ENCODE peak calls at places on chromosomes 12 and 14, in nine cellular contexts. One of them, this sample, is unnamed.

GRCh38 chr14:86999076-86999475 is 993.9 kb downstream of the GALC start:
- DNase-seq in activated CD4-positive, alpha-beta T cell treated with anti-CD3 and anti-CD28 coated beads, Interleukin-2, amount 10 ng/mL, durations not matched to agents 7 days and 5 days: no peak
- DNase-seq in sciatic nerve: no peak
- DNase-seq in effector CD4-positive, alpha-beta T cell: no peak
- DNase-seq in GM23248: peak; percentile 44
- DNase-seq in cardiac fibroblast: no peak
- DNase-seq in ELR: no peak
- DNase-seq in dorsolateral prefrontal cortex: no peak
- DNase-seq in activated naive CD8-positive, alpha-beta T cell treated with anti-CD3 and anti-CD28 coated beads for 36 hours: no peak
- DNase-seq in this sample: peak; percentile 69

GRCh38 chr12:48388430-48388829 is 37.7 kb upstream of the ZNF641 start:
- DNase-seq in sciatic nerve: no peak
- DNase-seq in effector CD4-positive, alpha-beta T cell: no peak
- DNase-seq in cardiac fibroblast: peak; percentile 28
- DNase-seq in GM23248: peak; percentile 71
- DNase-seq in dorsolateral prefrontal cortex: no peak
- DNase-seq in activated naive CD8-positive, alpha-beta T cell treated with anti-CD3 and anti-CD28 coated beads for 36 hours: no peak
- DNase-seq in activated CD4-positive, alpha-beta T cell treated with anti-CD3 and anti-CD28 coated beads, Interleukin-2, amount 10 ng/mL, durations not matched to agents 7 days and 5 days: no peak
- DNase-seq in ELR: peak; percentile 14
- DNase-seq in this sample: no peak

GRCh38 chr14:24316597-24316950 is 5.3 kb downstream of the LTB4R start:
- DNase-seq in GM23248: no peak
- DNase-seq in ELR: no peak
- DNase-seq in dorsolateral prefrontal cortex: no peak
- DNase-seq in cardiac fibroblast: no peak
- DNase-seq in activated naive CD8-positive, alpha-beta T cell treated with anti-CD3 and anti-CD28 coated beads for 36 hours: no peak
- DNase-seq in effector CD4-positive, alpha-beta T cell: no peak
- DNase-seq in activated CD4-positive, alpha-beta T cell treated with anti-CD3 and anti-CD28 coated beads, Interleukin-2, amount 10 ng/mL, durations not matched to agents 7 days and 5 days: no peak
- DNase-seq in sciatic nerve: no peak
- DNase-seq in this sample: no peak

GRCh38 chr12:28869197-28869596 is 279.9 kb upstream of the FAR2 start:
- DNase-seq in activated CD4-positive, alpha-beta T cell treated with anti-CD3 and anti-CD28 coated beads, Interleukin-2, amount 10 ng/mL, durations not matched to agents 7 days and 5 days: no peak
- DNase-seq in effector CD4-positive, alpha-beta T cell: no peak
- DNase-seq in cardiac fibroblast: peak; percentile 67
- DNase-seq in activated naive CD8-positive, alpha-beta T cell treated with anti-CD3 and anti-CD28 coated beads for 36 hours: no peak
- DNase-seq in dorsolateral prefrontal cortex: no peak
- DNase-seq in ELR: peak; percentile 11
- DNase-seq in sciatic nerve: no peak
- DNase-seq in GM23248: peak; percentile 62
- DNase-seq in this sample: no peak

GRCh38 chr14:74326369-74327152 is 21.7 kb upstream of the VRTN start:
- DNase-seq in sciatic nerve: no peak
- DNase-seq in activated naive CD8-positive, alpha-beta T cell treated with anti-CD3 and anti-CD28 coated beads for 36 hours: no peak
- DNase-seq in ELR: no peak
- DNase-seq in cardiac fibroblast: no peak
- DNase-seq in activated CD4-positive, alpha-beta T cell treated with anti-CD3 and anti-CD28 coated beads, Interleukin-2, amount 10 ng/mL, durations not matched to agents 7 days and 5 days: no peak
- DNase-seq in effector CD4-positive, alpha-beta T cell: no peak
- DNase-seq in dorsolateral prefrontal cortex: no peak
- DNase-seq in GM23248: no peak
- DNase-seq in this sample: no peak

GRCh38 chr12:97168804-97169203 is 261.7 kb downstream of the NEDD1 start:
- DNase-seq in ELR: peak; percentile 23
- DNase-seq in activated CD4-positive, alpha-beta T cell treated with anti-CD3 and anti-CD28 coated beads, Interleukin-2, amount 10 ng/mL, durations not matched to agents 7 days and 5 days: no peak
- DNase-seq in effector CD4-positive, alpha-beta T cell: no peak
- DNase-seq in activated naive CD8-positive, alpha-beta T cell treated with anti-CD3 and anti-CD28 coated beads for 36 hours: no peak
- DNase-seq in dorsolateral prefrontal cortex: no peak
- DNase-seq in cardiac fibroblast: no peak
- DNase-seq in GM23248: no peak
- DNase-seq in sciatic nerve: no peak
- DNase-seq in this sample: no peak

GRCh38 chr12:818733-819132 is 66.4 kb downstream of the WNK1 start:
- DNase-seq in sciatic nerve: no peak
- DNase-seq in effector CD4-positive, alpha-beta T cell: no peak
- DNase-seq in GM23248: peak; percentile 17
- DNase-seq in cardiac fibroblast: peak; percentile 27
- DNase-seq in activated CD4-positive, alpha-beta T cell treated with anti-CD3 and anti-CD28 coated beads, Interleukin-2, amount 10 ng/mL, durations not matched to agents 7 days and 5 days: no peak
- DNase-seq in ELR: peak; percentile 32
- DNase-seq in activated naive CD8-positive, alpha-beta T cell treated with anti-CD3 and anti-CD28 coated beads for 36 hours: no peak
- DNase-seq in dorsolateral prefrontal cortex: no peak
- DNase-seq in this sample: no peak

GRCh38 chr14:37610945-37611523 is 15.6 kb downstream of the TTC6 start:
- DNase-seq in GM23248: no peak
- DNase-seq in sciatic nerve: no peak
- DNase-seq in dorsolateral prefrontal cortex: no peak
- DNase-seq in ELR: no peak
- DNase-seq in activated naive CD8-positive, alpha-beta T cell treated with anti-CD3 and anti-CD28 coated beads for 36 hours: no peak
- DNase-seq in activated CD4-positive, alpha-beta T cell treated with anti-CD3 and anti-CD28 coated beads, Interleukin-2, amount 10 ng/mL, durations not matched to agents 7 days and 5 days: no peak
- DNase-seq in cardiac fibroblast: no peak
- DNase-seq in effector CD4-positive, alpha-beta T cell: no peak
- DNase-seq in this sample: no peak

GRCh38 chr14:104178279-104178678 is 39.9 kb downstream of the KIF26A start:
- DNase-seq in activated naive CD8-positive, alpha-beta T cell treated with anti-CD3 and anti-CD28 coated beads for 36 hours: no peak
- DNase-seq in ELR: no peak
- DNase-seq in effector CD4-positive, alpha-beta T cell: no peak
- DNase-seq in activated CD4-positive, alpha-beta T cell treated with anti-CD3 and anti-CD28 coated beads, Interleukin-2, amount 10 ng/mL, durations not matched to agents 7 days and 5 days: no peak
- DNase-seq in sciatic nerve: no peak
- DNase-seq in dorsolateral prefrontal cortex: no peak
- DNase-seq in cardiac fibroblast: no peak
- DNase-seq in GM23248: no peak
- DNase-seq in this sample: no peak

GRCh38 chr12:39824505-39825198 is 205.0 kb upstream of the ABCD2 start:
- DNase-seq in sciatic nerve: no peak
- DNase-seq in ELR: no peak
- DNase-seq in activated naive CD8-positive, alpha-beta T cell treated with anti-CD3 and anti-CD28 coated beads for 36 hours: no peak
- DNase-seq in cardiac fibroblast: peak; percentile 42
- DNase-seq in effector CD4-positive, alpha-beta T cell: no peak
- DNase-seq in dorsolateral prefrontal cortex: no peak
- DNase-seq in GM23248: peak; percentile 22
- DNase-seq in activated CD4-positive, alpha-beta T cell treated with anti-CD3 and anti-CD28 coated beads, Interleukin-2, amount 10 ng/mL, durations not matched to agents 7 days and 5 days: no peak
- DNase-seq in this sample: no peak

GRCh38 chr14:102775855-102776760 is 1.1 kb upstream of the TRAF3 start:
- DNase-seq in GM23248: peak; percentile 90
- DNase-seq in ELR: peak; percentile 85
- DNase-seq in sciatic nerve: no peak
- DNase-seq in cardiac fibroblast: peak; percentile 84
- DNase-seq in dorsolateral prefrontal cortex: no peak
- DNase-seq in activated CD4-positive, alpha-beta T cell treated with anti-CD3 and anti-CD28 coated beads, Interleukin-2, amount 10 ng/mL, durations not matched to agents 7 days and 5 days: no peak
- DNase-seq in effector CD4-positive, alpha-beta T cell: no peak
- DNase-seq in activated naive CD8-positive, alpha-beta T cell treated with anti-CD3 and anti-CD28 coated beads for 36 hours: peak; percentile 14
- DNase-seq in this sample: no peak

GRCh38 chr12:130978785-130979184 is 25.1 kb downstream of the ADGRD1 start:
- DNase-seq in sciatic nerve: no peak
- DNase-seq in ELR: no peak
- DNase-seq in cardiac fibroblast: no peak
- DNase-seq in activated CD4-positive, alpha-beta T cell treated with anti-CD3 and anti-CD28 coated beads, Interleukin-2, amount 10 ng/mL, durations not matched to agents 7 days and 5 days: no peak
- DNase-seq in dorsolateral prefrontal cortex: no peak
- DNase-seq in activated naive CD8-positive, alpha-beta T cell treated with anti-CD3 and anti-CD28 coated beads for 36 hours: no peak
- DNase-seq in GM23248: no peak
- DNase-seq in effector CD4-positive, alpha-beta T cell: no peak
- DNase-seq in this sample: no peak

GRCh38 chr14:58151264-58151700 is 731 bp downstream of the ARMH4 start:
- DNase-seq in activated CD4-positive, alpha-beta T cell treated with anti-CD3 and anti-CD28 coated beads, Interleukin-2, amount 10 ng/mL, durations not matched to agents 7 days and 5 days: peak; percentile 7
- DNase-seq in cardiac fibroblast: no peak
- DNase-seq in GM23248: no peak
- DNase-seq in activated naive CD8-positive, alpha-beta T cell treated with anti-CD3 and anti-CD28 coated beads for 36 hours: no peak
- DNase-seq in ELR: no peak
- DNase-seq in effector CD4-positive, alpha-beta T cell: no peak
- DNase-seq in dorsolateral prefrontal cortex: no peak
- DNase-seq in sciatic nerve: no peak
- DNase-seq in this sample: no peak

GRCh38 chr14:102408729-102409128 is 46.0 kb downstream of the TECPR2 start:
- DNase-seq in cardiac fibroblast: no peak
- DNase-seq in GM23248: no peak
- DNase-seq in effector CD4-positive, alpha-beta T cell: no peak
- DNase-seq in activated naive CD8-positive, alpha-beta T cell treated with anti-CD3 and anti-CD28 coated beads for 36 hours: no peak
- DNase-seq in dorsolateral prefrontal cortex: no peak
- DNase-seq in sciatic nerve: no peak
- DNase-seq in activated CD4-positive, alpha-beta T cell treated with anti-CD3 and anti-CD28 coated beads, Interleukin-2, amount 10 ng/mL, durations not matched to agents 7 days and 5 days: no peak
- DNase-seq in ELR: no peak
- DNase-seq in this sample: no peak

GRCh38 chr12:7915911-7916403 is 20.0 kb downstream of the SLC2A3 start:
- DNase-seq in activated naive CD8-positive, alpha-beta T cell treated with anti-CD3 and anti-CD28 coated beads for 36 hours: peak; percentile 40
- DNase-seq in activated CD4-positive, alpha-beta T cell treated with anti-CD3 and anti-CD28 coated beads, Interleukin-2, amount 10 ng/mL, durations not matched to agents 7 days and 5 days: no peak
- DNase-seq in dorsolateral prefrontal cortex: no peak
- DNase-seq in GM23248: no peak
- DNase-seq in cardiac fibroblast: no peak
- DNase-seq in sciatic nerve: no peak
- DNase-seq in effector CD4-positive, alpha-beta T cell: no peak
- DNase-seq in ELR: no peak
- DNase-seq in this sample: no peak

GRCh38 chr12:116665666-116666304 is 72.1 kb downstream of the SPRING1 start:
- DNase-seq in cardiac fibroblast: no peak
- DNase-seq in activated CD4-positive, alpha-beta T cell treated with anti-CD3 and anti-CD28 coated beads, Interleukin-2, amount 10 ng/mL, durations not matched to agents 7 days and 5 days: no peak
- DNase-seq in sciatic nerve: no peak
- DNase-seq in ELR: no peak
- DNase-seq in GM23248: no peak
- DNase-seq in effector CD4-positive, alpha-beta T cell: no peak
- DNase-seq in activated naive CD8-positive, alpha-beta T cell treated with anti-CD3 and anti-CD28 coated beads for 36 hours: no peak
- DNase-seq in dorsolateral prefrontal cortex: no peak
- DNase-seq in this sample: no peak

GRCh38 chr12:79162948-79163347 is 298.4 kb downstream of the SYT1 start:
- DNase-seq in activated CD4-positive, alpha-beta T cell treated with anti-CD3 and anti-CD28 coated beads, Interleukin-2, amount 10 ng/mL, durations not matched to agents 7 days and 5 days: no peak
- DNase-seq in activated naive CD8-positive, alpha-beta T cell treated with anti-CD3 and anti-CD28 coated beads for 36 hours: no peak
- DNase-seq in GM23248: no peak
- DNase-seq in dorsolateral prefrontal cortex: no peak
- DNase-seq in effector CD4-positive, alpha-beta T cell: no peak
- DNase-seq in ELR: no peak
- DNase-seq in sciatic nerve: no peak
- DNase-seq in cardiac fibroblast: no peak
- DNase-seq in this sample: no peak

GRCh38 chr12:108349245-108349644 is 10.1 kb upstream of the CMKLR1 start:
- DNase-seq in dorsolateral prefrontal cortex: no peak
- DNase-seq in activated naive CD8-positive, alpha-beta T cell treated with anti-CD3 and anti-CD28 coated beads for 36 hours: no peak
- DNase-seq in effector CD4-positive, alpha-beta T cell: no peak
- DNase-seq in sciatic nerve: no peak
- DNase-seq in cardiac fibroblast: no peak
- DNase-seq in GM23248: peak; percentile 77
- DNase-seq in ELR: no peak
- DNase-seq in activated CD4-positive, alpha-beta T cell treated with anti-CD3 and anti-CD28 coated beads, Interleukin-2, amount 10 ng/mL, durations not matched to agents 7 days and 5 days: no peak
- DNase-seq in this sample: no peak

GRCh38 chr12:75834591-75834990 is 197.0 kb downstream of the PHLDA1 start:
- DNase-seq in activated naive CD8-positive, alpha-beta T cell treated with anti-CD3 and anti-CD28 coated beads for 36 hours: no peak
- DNase-seq in dorsolateral prefrontal cortex: no peak
- DNase-seq in GM23248: no peak
- DNase-seq in cardiac fibroblast: no peak
- DNase-seq in activated CD4-positive, alpha-beta T cell treated with anti-CD3 and anti-CD28 coated beads, Interleukin-2, amount 10 ng/mL, durations not matched to agents 7 days and 5 days: no peak
- DNase-seq in ELR: peak; percentile 46
- DNase-seq in sciatic nerve: no peak
- DNase-seq in effector CD4-positive, alpha-beta T cell: no peak
- DNase-seq in this sample: no peak

GRCh38 chr14:103705158-103705523 is 10.1 kb downstream of the XRCC3 start:
- DNase-seq in sciatic nerve: no peak
- DNase-seq in dorsolateral prefrontal cortex: no peak
- DNase-seq in ELR: no peak
- DNase-seq in activated CD4-positive, alpha-beta T cell treated with anti-CD3 and anti-CD28 coated beads, Interleukin-2, amount 10 ng/mL, durations not matched to agents 7 days and 5 days: no peak
- DNase-seq in GM23248: no peak
- DNase-seq in effector CD4-positive, alpha-beta T cell: no peak
- DNase-seq in activated naive CD8-positive, alpha-beta T cell treated with anti-CD3 and anti-CD28 coated beads for 36 hours: no peak
- DNase-seq in cardiac fibroblast: no peak
- DNase-seq in this sample: no peak

GRCh38 chr14:21057803-21058675 is at the start of gene RNASE8:
- DNase-seq in GM23248: peak; percentile 73
- DNase-seq in dorsolateral prefrontal cortex: no peak
- DNase-seq in effector CD4-positive, alpha-beta T cell: no peak
- DNase-seq in activated naive CD8-positive, alpha-beta T cell treated with anti-CD3 and anti-CD28 coated beads for 36 hours: no peak
- DNase-seq in sciatic nerve: no peak
- DNase-seq in ELR: peak; percentile 60
- DNase-seq in activated CD4-positive, alpha-beta T cell treated with anti-CD3 and anti-CD28 coated beads, Interleukin-2, amount 10 ng/mL, durations not matched to agents 7 days and 5 days: no peak
- DNase-seq in cardiac fibroblast: no peak
- DNase-seq in this sample: no peak

GRCh38 chr12:128784030-128784770 is 39.6 kb downstream of the SLC15A4 start:
- DNase-seq in GM23248: peak; percentile 47
- DNase-seq in cardiac fibroblast: peak; percentile 50
- DNase-seq in activated CD4-positive, alpha-beta T cell treated with anti-CD3 and anti-CD28 coated beads, Interleukin-2, amount 10 ng/mL, durations not matched to agents 7 days and 5 days: no peak
- DNase-seq in effector CD4-positive, alpha-beta T cell: no peak
- DNase-seq in dorsolateral prefrontal cortex: no peak
- DNase-seq in activated naive CD8-positive, alpha-beta T cell treated with anti-CD3 and anti-CD28 coated beads for 36 hours: no peak
- DNase-seq in sciatic nerve: no peak
- DNase-seq in ELR: peak; percentile 43
- DNase-seq in this sample: no peak

GRCh38 chr12:40156031-40156764 is 50.3 kb upstream of the SLC2A13 start:
- DNase-seq in ELR: no peak
- DNase-seq in effector CD4-positive, alpha-beta T cell: no peak
- DNase-seq in dorsolateral prefrontal cortex: no peak
- DNase-seq in activated naive CD8-positive, alpha-beta T cell treated with anti-CD3 and anti-CD28 coated beads for 36 hours: no peak
- DNase-seq in GM23248: no peak
- DNase-seq in sciatic nerve: no peak
- DNase-seq in activated CD4-positive, alpha-beta T cell treated with anti-CD3 and anti-CD28 coated beads, Interleukin-2, amount 10 ng/mL, durations not matched to agents 7 days and 5 days: no peak
- DNase-seq in cardiac fibroblast: no peak
- DNase-seq in this sample: no peak

This sample was measured in HFF-Myc.